ENCODE peak calls at places on chromosomes 3 and 15, in five cellular contexts. P, U, X, E and G are unnamed samples.

GRCh38 chr15:86735244-86736040 is 655.8 kb downstream of the AGBL1 start:
- DNase-seq in P (no peak), U (no peak), X (no peak), E (no peak), G (no peak)

GRCh38 chr3:18591120-18591519 is 166.0 kb upstream of the SATB1 start:
- DNase-seq in P (no peak), U (no peak), X (no peak), E (no peak), G (no peak)

GRCh38 chr3:12947504-12948369 is 106.4 kb upstream of the RPL32 start:
- DNase-seq in P (peak), U (peak), X (peak), E (no peak), G (peak)

GRCh38 chr3:30597131-30597768 is 9.2 kb upstream of the TGFBR2 start:
- DNase-seq in P (peak), U (peak), X (peak), E (no peak), G (peak)

GRCh38 chr3:175146258-175146657 is 287.1 kb downstream of the NAALADL2 start:
- DNase-seq in P (peak), U (peak), X (no peak), E (no peak), G (no peak)

GRCh38 chr15:80588801-80589200 is 106.3 kb upstream of the ABHD17C start:
- DNase-seq in P (peak), U (peak), X (no peak), E (no peak), G (peak)

GRCh38 chr3:88180398-88180999 is 30.7 kb downstream of the C3orf38 start:
- DNase-seq in P (peak), U (peak), X (no peak), E (no peak), G (peak)

GRCh38 chr3:109224333-109224732 is 87.8 kb downstream of the C3orf85 start:
- DNase-seq in P (no peak), U (no peak), X (peak), E (peak), G (no peak)

GRCh38 chr15:70466895-70467529 is 296.3 kb downstream of the UACA start:
- DNase-seq in P (peak), U (peak), X (peak), E (peak), G (peak)

GRCh38 chr3:195001961-195002861 is 268.7 kb downstream of the XXYLT1 start:
- DNase-seq in P (peak), U (peak), X (peak), E (peak), G (no peak)

GRCh38 chr15:80803580-80804525 is 24.7 kb downstream of the CEMIP start:
- DNase-seq in P (no peak), U (no peak), X (no peak), E (no peak), G (peak)

GRCh38 chr15:85582076-85582718 is 201.8 kb downstream of the AKAP13 start:
- DNase-seq in P (no peak), U (peak), X (peak), E (no peak), G (peak)

GRCh38 chr15:96335429-96335807 is 4.9 kb downstream of the NR2F2 start:
- DNase-seq in P (peak), U (no peak), X (no peak), E (no peak), G (peak)